ENCODE peak calls at places on chromosomes 7 and 10, in six cellular contexts. C is fibroblast of lung, P is tibial artery, O is AG09309, M is GM06990, T is cardiac muscle cell. A is an unnamed sample.

GRCh38 chr10:129106314-129106713 is 360.7 kb upstream of the MGMT start:
- DNase-seq in O (no peak), C (no peak), P (no peak), M (no peak), T (no peak), A (no peak)

GRCh38 chr10:58518775-58519174 is 6.1 kb downstream of the BICC1 start:
- DNase-seq in C (peak; percentile 68), M (no peak), O (no peak), T (no peak), P (no peak), A (no peak)

GRCh38 chr7:76069238-76069638 is 21.3 kb downstream of the MDH2 start:
- DNase-seq in C (peak; percentile 94), T (peak; percentile 92), M (no peak), P (peak; percentile 45), O (peak; percentile 87), A (peak; percentile 99)

GRCh38 chr7:152699101-152699500 is 23.2 kb upstream of the XRCC2 start:
- DNase-seq in M (no peak), P (no peak), C (no peak), T (no peak), O (no peak), A (peak; percentile 86)

GRCh38 chr7:45171946-45172345 is 14.4 kb downstream of the RAMP3 start:
- DNase-seq in C (no peak), T (no peak), P (no peak), O (no peak), M (no peak), A (no peak)

GRCh38 chr7:157004839-157005455 is 5.5 kb downstream of the MNX1 start:
- DNase-seq in M (no peak), T (no peak), O (no peak), C (no peak), P (no peak), A (no peak)

GRCh38 chr10:56605043-56605442 is 244.0 kb upstream of the ZWINT start:
- DNase-seq in O (no peak), M (no peak), P (no peak), C (no peak), T (no peak), A (no peak)

GRCh38 chr7:35424869-35425495 is 171.1 kb upstream of the TBX20 start:
- DNase-seq in P (peak; percentile 38), O (peak; percentile 1), T (peak; percentile 73), C (peak; percentile 36), M (no peak), A (peak; percentile 28)

GRCh38 chr7:112171673-112172072 is 34.5 kb downstream of the DOCK4 start:
- DNase-seq in T (no peak), C (no peak), P (no peak), M (no peak), O (no peak), A (no peak)

GRCh38 chr10:677038-677437 is 12.4 kb downstream of the DIP2C start:
- DNase-seq in T (no peak), P (no peak), M (no peak), C (peak; percentile 33), O (no peak), A (no peak)

GRCh38 chr10:86664370-86665217 is 3.7 kb upstream of the LDB3 start:
- DNase-seq in O (no peak), P (no peak), C (no peak), T (no peak), M (no peak), A (no peak)

GRCh38 chr7:116525298-116525912 is 569 bp downstream of the CAV1 start:
- DNase-seq in M (peak; percentile 47), O (no peak), T (peak; percentile 36), C (no peak), P (peak; percentile 40), A (no peak)

GRCh38 chr10:123865880-123866279 is 25.7 kb downstream of the CPXM2 start:
- DNase-seq in C (no peak), M (no peak), P (no peak), T (no peak), O (no peak), A (no peak)

GRCh38 chr7:105003275-105003674 is 10.7 kb upstream of the KMT2E start:
- DNase-seq in M (no peak), C (peak; percentile 86), T (peak; percentile 70), O (peak; percentile 43), P (peak; percentile 84), A (no peak)

GRCh38 chr10:966466-967235 is 21.6 kb upstream of the GTPBP4 start:
- DNase-seq in T (no peak), C (no peak), O (no peak), P (no peak), M (no peak), A (no peak)

GRCh38 chr10:59290448-59290847 is 71.9 kb downstream of the FAM13C start:
- DNase-seq in P (no peak), M (no peak), O (no peak), T (no peak), C (no peak), A (no peak)

GRCh38 chr7:149209518-149210269 is 14.3 kb downstream of the ZNF282 start:
- DNase-seq in C (peak; percentile 62), T (peak; percentile 80), O (no peak), M (no peak), P (no peak), A (no peak)

GRCh38 chr7:105346593-105347322 is 42.0 kb downstream of the SRPK2 start:
- DNase-seq in O (no peak), P (no peak), T (peak; percentile 35), M (no peak), C (no peak), A (no peak)

GRCh38 chr7:138570715-138571114 is 110.7 kb downstream of the TRIM24 start:
- DNase-seq in M (no peak), C (no peak), O (no peak), P (no peak), T (no peak), A (no peak)

GRCh38 chr7:38630720-38631673 is at the start of gene AMPH:
- DNase-seq in C (peak; percentile 62), T (peak; percentile 73), P (peak; percentile 41), M (no peak), O (no peak), A (no peak)
- H3K4me3 ChIP-seq in C (peak within 1 kb of the TSS; percentile 47), T (peak within 1 kb of the TSS; percentile 54), P (peak within 1 kb of the TSS; percentile 55), M (no peak within 1 kb of the TSS), O (peak within 1 kb of the TSS; percentile 61), A (no peak within 1 kb of the TSS)

DNA sequence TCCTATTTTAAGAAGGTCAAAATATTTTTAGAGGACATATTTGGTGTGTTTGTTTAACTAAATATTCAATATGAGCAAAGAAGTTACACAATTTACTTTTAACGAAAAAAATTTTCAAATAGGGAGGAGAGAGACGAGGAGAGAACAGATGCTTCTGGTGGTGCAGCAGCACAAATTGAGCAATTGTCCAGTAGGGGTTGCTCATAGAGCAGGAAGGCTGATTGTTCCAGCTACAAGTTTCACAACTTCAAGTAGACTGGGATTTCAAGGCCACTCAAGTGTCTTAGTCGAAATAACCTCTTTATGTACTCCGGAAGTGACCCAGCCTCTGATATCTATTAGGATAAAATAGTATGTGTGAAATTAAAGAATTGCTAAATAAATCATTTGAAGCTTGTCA is 197.9 kb downstream of the HDAC9 start:
- DNase-seq in T (peak; percentile 92), M (no peak), P (peak; percentile 33), O (peak; percentile 79), C (peak; percentile 73), A (peak; percentile 23)
- TF ChIP-seq CTCF in T (peak; percentile 85), M (peak; percentile 40), P (peak; percentile 68), O (peak; percentile 89), C (peak; percentile 87), A (peak; percentile 78)

DNA sequence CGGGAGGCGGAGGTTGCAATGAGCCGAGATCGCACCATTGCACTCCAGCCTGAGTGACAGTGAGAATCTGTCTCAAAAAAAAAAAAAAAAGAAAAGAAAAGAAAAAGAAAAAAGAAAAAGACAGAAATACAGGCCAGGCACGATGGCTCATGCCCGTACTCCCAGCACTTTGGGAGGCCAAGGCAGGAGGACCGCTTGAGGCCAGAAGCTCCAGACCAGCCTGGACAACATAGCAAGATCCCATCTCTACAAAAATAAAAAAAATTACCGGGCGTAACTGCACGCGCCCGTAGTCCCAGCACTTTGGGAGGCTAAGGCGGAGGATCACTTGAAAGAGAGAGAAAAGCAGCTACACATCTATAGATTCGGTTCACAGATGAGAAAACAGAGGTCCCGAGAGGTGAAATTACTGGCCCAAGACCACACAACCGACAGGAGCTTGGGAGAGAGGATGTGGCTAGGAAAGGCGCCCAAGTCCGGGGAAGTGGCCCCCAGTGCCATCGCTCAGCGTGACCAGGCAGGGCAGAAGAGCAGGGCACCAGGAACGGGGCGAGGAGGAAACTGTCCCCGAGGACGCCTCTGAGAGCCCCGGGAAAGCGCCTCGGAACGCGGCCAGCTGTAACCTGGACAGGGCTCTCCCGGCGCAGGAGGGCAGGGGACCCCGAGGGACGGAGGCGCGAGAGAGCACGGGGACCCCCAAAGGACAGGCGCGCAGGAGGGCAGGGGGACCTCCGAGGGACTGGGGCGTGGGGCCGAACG is 612 bp downstream of the SNX8 start:
- DNase-seq in M (peak; percentile 60), O (no peak), P (peak; percentile 30), C (no peak), T (no peak), A (no peak)
- H3K4me3 ChIP-seq in M (peak overlapping the region; percentile 95), O (peak overlapping the region; percentile 95), P (peak overlapping the region; percentile 95), C (peak overlapping the region; percentile 79), T (peak overlapping the region; percentile 55), A (peak overlapping the region; percentile 86)

GRCh38 chr7:801940-802364 is 30.3 kb upstream of the SUN1 start:
- DNase-seq in M (no peak), C (no peak), P (peak; percentile 70), T (no peak), O (no peak), A (no peak)
- TF ChIP-seq CTCF in M (no peak), C (no peak), P (no peak), T (no peak), O (no peak), A (no peak)

DNA sequence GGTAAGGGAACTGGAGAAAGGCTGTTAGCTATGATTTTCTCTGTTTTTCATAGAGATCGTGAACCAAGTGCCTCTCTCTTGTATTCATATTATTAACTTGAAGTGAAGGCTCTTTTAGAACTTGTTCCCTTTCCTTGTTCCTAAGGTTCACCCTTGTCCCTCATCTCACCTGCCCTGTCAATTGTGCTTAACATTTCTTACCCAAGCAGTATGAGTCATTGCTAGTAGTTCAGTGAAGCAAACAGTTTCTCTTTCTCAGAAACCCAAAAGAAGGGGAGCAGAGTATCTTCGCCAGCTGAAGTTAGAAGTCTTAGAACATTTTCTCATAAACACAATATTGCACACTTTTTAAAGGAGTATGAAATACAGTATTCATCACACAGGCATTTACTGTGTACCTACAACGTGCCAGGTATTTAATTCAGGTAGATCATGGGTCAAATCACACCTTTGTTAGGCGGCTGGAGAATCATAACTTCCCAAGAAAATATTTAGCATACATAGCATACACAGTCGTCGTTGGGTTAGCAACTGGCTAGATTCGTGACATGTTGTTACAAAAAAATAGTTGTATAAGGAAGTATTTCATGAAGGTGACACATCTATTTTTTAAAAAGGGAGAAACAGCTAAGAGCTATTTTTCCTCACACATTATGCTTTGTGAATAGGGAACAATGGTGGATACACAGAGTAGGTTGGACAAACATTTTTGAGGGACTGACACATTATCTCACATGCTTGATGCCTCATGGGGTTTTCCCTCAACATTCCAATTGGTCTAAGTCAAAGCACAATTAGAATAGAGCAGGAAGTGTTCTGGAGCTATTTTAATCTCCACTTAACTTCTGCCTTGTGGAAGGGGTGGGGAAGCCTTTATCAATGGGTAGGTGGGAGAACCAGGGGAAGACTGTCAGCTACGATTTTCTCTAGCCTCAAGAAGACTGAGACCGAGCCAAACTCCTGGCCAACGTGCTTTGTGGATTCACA is 13.2 kb downstream of the HDAC9 start:
- DNase-seq in C (peak; percentile 98), P (no peak), O (peak; percentile 78), M (no peak), T (peak; percentile 85), A (no peak)
- H3K4me3 ChIP-seq in C (peak overlapping the region; percentile 13), P (peak overlapping the region; percentile 31), O (peak overlapping the region; percentile 30), M (peak overlapping the region; percentile 63), T (no peak overlapping the region), A (no peak overlapping the region)

A was measured in LNCaP clone FGC.